ENCODE peak calls at places on chromosomes 12 and 14, in four cellular contexts. One of them, this sample, is unnamed.

GRCh38 chr12:53004582-53004981 is 1.7 kb upstream of the EIF4B start:
- DNase-seq in A549: peak; percentile 45
- DNase-seq in Peyer's patch: no peak
- DNase-seq in HFFc6: no peak
- DNase-seq in this sample: no peak

GRCh38 chr14:52802597-52802996 is 11.2 kb upstream of the GNPNAT1 start:
- DNase-seq in A549: peak; percentile 31
- DNase-seq in Peyer's patch: no peak
- DNase-seq in HFFc6: peak; percentile 67
- DNase-seq in this sample: no peak

GRCh38 chr12:54959291-54960018 is 25.1 kb downstream of the TESPA1 start:
- DNase-seq in A549: no peak
- DNase-seq in Peyer's patch: no peak
- DNase-seq in HFFc6: no peak
- DNase-seq in this sample: no peak

GRCh38 chr12:123475256-123475703 is 17.3 kb downstream of the SNRNP35 start:
- DNase-seq in A549: no peak
- DNase-seq in Peyer's patch: no peak
- DNase-seq in HFFc6: no peak
- DNase-seq in this sample: no peak

GRCh38 chr14:85528080-85528881 is 1.7 kb upstream of the FLRT2 start:
- DNase-seq in A549: peak; percentile 93
- DNase-seq in Peyer's patch: no peak
- DNase-seq in HFFc6: peak; percentile 78
- DNase-seq in this sample: no peak

GRCh38 chr12:32336261-32336660 is 63.1 kb upstream of the FGD4 start:
- DNase-seq in A549: no peak
- DNase-seq in Peyer's patch: no peak
- DNase-seq in HFFc6: no peak
- DNase-seq in this sample: no peak

GRCh38 chr14:56562883-56563282 is 16.7 kb upstream of the TMEM260 start:
- DNase-seq in A549: no peak
- DNase-seq in Peyer's patch: no peak
- DNase-seq in HFFc6: no peak
- DNase-seq in this sample: no peak

GRCh38 chr14:76336876-76337275 is 39.1 kb upstream of the ESRRB start:
- DNase-seq in A549: no peak
- DNase-seq in Peyer's patch: no peak
- DNase-seq in HFFc6: no peak
- DNase-seq in this sample: no peak

GRCh38 chr14:100698719-100699448 is 27.8 kb upstream of the DLK1 start:
- DNase-seq in A549: no peak
- DNase-seq in Peyer's patch: no peak
- DNase-seq in HFFc6: no peak
- DNase-seq in this sample: no peak

GRCh38 chr12:124745891-124746570 is 117.6 kb downstream of the SCARB1 start:
- DNase-seq in A549: peak; percentile 95
- DNase-seq in Peyer's patch: peak; percentile 45
- DNase-seq in HFFc6: peak; percentile 89
- DNase-seq in this sample: peak; percentile 9

GRCh38 chr12:88496429-88497190 is 83.7 kb downstream of the KITLG start:
- DNase-seq in A549: no peak
- DNase-seq in Peyer's patch: no peak
- DNase-seq in HFFc6: no peak
- DNase-seq in this sample: no peak

GRCh38 chr14:70908918-70909641 is 1.8 kb downstream of the PCNX1 start:
- DNase-seq in A549: no peak
- DNase-seq in Peyer's patch: no peak
- DNase-seq in HFFc6: no peak
- DNase-seq in this sample: no peak

GRCh38 chr14:70808402-70809237 is 693 bp downstream of the MAP3K9 start:
- DNase-seq in A549: peak; percentile 59
- DNase-seq in Peyer's patch: peak; percentile 60
- DNase-seq in HFFc6: no peak
- DNase-seq in this sample: no peak

GRCh38 chr12:96720363-96720705 is 186.7 kb upstream of the NEDD1 start:
- DNase-seq in A549: peak; percentile 27
- DNase-seq in Peyer's patch: peak; percentile 21
- DNase-seq in HFFc6: no peak
- DNase-seq in this sample: peak; percentile 4

GRCh38 chr14:35335388-35336092 is 43.4 kb downstream of the PSMA6 start:
- DNase-seq in A549: peak; percentile 95
- DNase-seq in Peyer's patch: no peak
- DNase-seq in HFFc6: no peak
- DNase-seq in this sample: no peak

GRCh38 chr12:91219511-91219910 is 36.9 kb upstream of the DCN start:
- DNase-seq in A549: no peak
- DNase-seq in Peyer's patch: no peak
- DNase-seq in HFFc6: peak; percentile 45
- DNase-seq in this sample: no peak

GRCh38 chr14:81062816-81063215 is 107.4 kb downstream of the TSHR start:
- DNase-seq in A549: peak; percentile 20
- DNase-seq in Peyer's patch: no peak
- DNase-seq in HFFc6: no peak
- DNase-seq in this sample: no peak

GRCh38 chr12:50197297-50197727 is 30.1 kb upstream of the CERS5 start:
- DNase-seq in A549: no peak
- DNase-seq in Peyer's patch: no peak
- DNase-seq in HFFc6: no peak
- DNase-seq in this sample: no peak

GRCh38 chr12:38697290-38697689 is 208.1 kb downstream of the CPNE8 start:
- DNase-seq in A549: no peak
- DNase-seq in Peyer's patch: no peak
- DNase-seq in HFFc6: no peak
- DNase-seq in this sample: no peak

GRCh38 chr14:99177876-99178630 is 93.9 kb downstream of the BCL11B start:
- DNase-seq in A549: no peak
- DNase-seq in Peyer's patch: no peak
- DNase-seq in HFFc6: no peak
- DNase-seq in this sample: no peak

GRCh38 chr14:43039881-43040280 is 1433.2 kb downstream of the LRFN5 start:
- DNase-seq in A549: no peak
- DNase-seq in Peyer's patch: no peak
- DNase-seq in HFFc6: no peak
- DNase-seq in this sample: no peak

GRCh38 chr14:80956922-80957321 is 1.5 kb downstream of the TSHR start:
- DNase-seq in A549: no peak
- DNase-seq in Peyer's patch: no peak
- DNase-seq in HFFc6: no peak
- DNase-seq in this sample: no peak

This sample was measured in CD4-positive, alpha-beta T cell.